ENCODE peak calls at places on chromosomes 4 and X, in nine cellular contexts. G, T, D, C, I, Z, M, N and B are unnamed samples. For H3K4me1, the result is how much of the 10 kb centered on the place peaks cover.

GRCh38 chr4:33160126-33160525 is 2440.0 kb downstream of the PCDH7 start:
- DNase-seq in T (no peak), D (no peak), N (no peak), C (peak), Z (peak), G (peak), I (no peak), M (no peak), B (peak)

GRCh38 chr4:4420421-4420820 is 33.5 kb downstream of the NSG1 start:
- DNase-seq in D (no peak), C (no peak), M (no peak), I (peak), Z (no peak), G (no peak), N (no peak), T (no peak), B (no peak)

GRCh38 chr4:108744307-108744706 is 18.5 kb downstream of the ETNPPL start:
- DNase-seq in C (no peak), D (no peak), T (no peak), M (no peak), Z (no peak), N (no peak), G (no peak), I (no peak), B (no peak)

GRCh38 chr4:7415927-7416686 is 18.6 kb downstream of the PSAPL1 start:
- DNase-seq in D (no peak), G (no peak), N (no peak), M (no peak), T (no peak), C (no peak), I (peak), Z (no peak), B (no peak)

GRCh38 chr4:3460926-3461325 is 2.2 kb upstream of the DOK7 start:
- DNase-seq in I (no peak), C (no peak), T (no peak), G (no peak), D (peak), M (no peak), N (peak), Z (no peak), B (no peak)

GRCh38 chr4:164931551-164932324 is 45.7 kb downstream of the TRIM61 start:
- DNase-seq in C (no peak), D (no peak), Z (no peak), G (no peak), T (no peak), M (no peak), I (no peak), N (no peak), B (no peak)

GRCh38 chrX:73849054-73849453 is 286.1 kb downstream of the CHIC1 start:
- DNase-seq in M (no peak), T (no peak), N (no peak), C (no peak), Z (no peak), D (no peak), I (no peak), G (no peak), B (no peak)

GRCh38 chr4:95155759-95156451 is 392.9 kb downstream of the UNC5C start:
- DNase-seq in G (peak), C (peak), N (no peak), D (no peak), M (no peak), Z (peak), I (no peak), T (no peak), B (no peak)

GRCh38 chr4:149881744-149882143 is 66.1 kb upstream of the IQCM start:
- DNase-seq in D (no peak), Z (no peak), C (no peak), T (no peak), N (no peak), G (no peak), I (no peak), M (no peak), B (no peak)

GRCh38 chr4:83285022-83285387 is 407 bp upstream of the COQ2 start:
- DNase-seq in I (peak), N (no peak), Z (peak), D (no peak), G (peak), T (no peak), M (no peak), C (peak), B (no peak)

GRCh38 chr4:20506827-20507226 is 193.4 kb upstream of the PACRGL start:
- DNase-seq in I (no peak), N (no peak), G (peak), C (no peak), M (no peak), D (no peak), T (no peak), Z (no peak), B (no peak)

GRCh38 chr4:54268151-54268550 is 39.1 kb downstream of the PDGFRA start:
- DNase-seq in D (no peak), C (no peak), T (no peak), Z (no peak), M (no peak), N (no peak), G (peak), I (no peak), B (no peak)

GRCh38 chr4:122898370-122899150 is 23.8 kb downstream of the NUDT6 start:
- DNase-seq in T (no peak), D (no peak), N (no peak), M (no peak), Z (no peak), C (no peak), I (peak), G (peak), B (no peak)

GRCh38 chrX:18558799-18559198 is 113.1 kb downstream of the RS1 start:
- DNase-seq in I (no peak), T (no peak), C (no peak), G (no peak), Z (no peak), N (no peak), M (no peak), D (no peak), B (no peak)

GRCh38 chr4:152591361-152591760 is 55.5 kb upstream of the FBXW7 start:
- DNase-seq in N (peak), T (peak), G (peak), C (peak), M (no peak), I (no peak), Z (no peak), D (peak), B (no peak)

GRCh38 chr4:74486905-74487304 is 42.0 kb downstream of the AREG start:
- DNase-seq in D (no peak), M (no peak), T (no peak), I (no peak), C (no peak), G (no peak), N (no peak), Z (no peak), B (no peak)

GRCh38 chr4:82704156-82704555 is 94.4 kb downstream of the SCD5 start:
- DNase-seq in N (no peak), C (no peak), I (no peak), G (no peak), T (no peak), Z (no peak), M (no peak), D (no peak), B (no peak)

GRCh38 chrX:65706041-65706828 is 38.8 kb downstream of the MSN start:
- DNase-seq in G (peak), C (no peak), I (peak), D (no peak), M (no peak), N (peak), Z (no peak), T (no peak), B (no peak)

GRCh38 chr4:151012836-151013235 is 2.2 kb downstream of the LRBA start:
- DNase-seq in G (no peak), D (peak), C (peak), M (no peak), N (no peak), I (no peak), T (no peak), Z (no peak), B (no peak)

GRCh38 chrX:30215357-30215843 is at the start of gene MAGEB2:
- DNase-seq in G (no peak), C (peak), D (no peak), Z (no peak), T (no peak), I (no peak), N (no peak), M (no peak), B (no peak)

GRCh38 chr4:121462660-121463261 is 81.9 kb upstream of the QRFPR start:
- DNase-seq in T (no peak), Z (peak), I (no peak), M (no peak), N (no peak), D (no peak), C (peak), G (peak), B (peak)

GRCh38 chr4:96913437-96914075 is 1073.7 kb downstream of the PDHA2 start:
- DNase-seq in D (no peak), I (no peak), N (no peak), M (no peak), C (no peak), G (no peak), T (no peak), Z (no peak), B (no peak)

GRCh38 chr4:182778222-182778982 is 138.8 kb downstream of the DCTD start:
- DNase-seq in Z (no peak), I (no peak), D (no peak), C (no peak), N (no peak), M (no peak), G (no peak), T (no peak), B (no peak)

GRCh38 chr4:156971168-156971601 is 414 bp downstream of the PDGFC start:
- DNase-seq in T (no peak), D (no peak), G (no peak), Z (no peak), N (peak), I (peak), M (no peak), C (peak), B (no peak)

GRCh38 chr4:184329235-184330007 is 111.7 kb upstream of the ENPP6 start:
- DNase-seq in G (no peak), T (no peak), M (no peak), D (no peak), I (no peak), N (no peak), Z (no peak), C (no peak), B (no peak)

GRCh38 chr4:88585908-88586307 is 6.4 kb upstream of the HERC3 start:
- DNase-seq in C (no peak), Z (no peak), I (no peak), D (no peak), N (no peak), M (no peak), T (no peak), G (no peak), B (no peak)

GRCh38 chrX:10429908-10430307 is 190.5 kb downstream of the MID1 start:
- DNase-seq in C (no peak), Z (no peak), T (no peak), N (no peak), D (no peak), G (no peak), I (no peak), M (no peak), B (no peak)
- H3K4me1 ChIP-seq in C (under half), Z (under half), T (under half), N (under half), D (under half), G (under half), I (under half), M (under half), B (under half)

GRCh38 chr4:128289523-128290158 is 2.0 kb upstream of the PGRMC2 start:
- DNase-seq in I (no peak), C (no peak), M (no peak), N (no peak), Z (no peak), T (no peak), G (no peak), D (no peak), B (no peak)
- H3K4me3 ChIP-seq in I (no peak), C (peak), M (no peak), N (no peak), Z (no peak), T (no peak), G (no peak), D (no peak), B (no peak)

GRCh38 chr4:169619958-169620845 is at the start of gene CLCN3:
- DNase-seq in I (peak), D (peak), G (peak), T (peak), Z (peak), C (peak), N (peak), M (peak), B (peak)

GRCh38 chr4:169617306-169617705 is 3.1 kb upstream of the CLCN3 start:
- DNase-seq in G (no peak), I (no peak), D (no peak), N (no peak), Z (no peak), C (no peak), T (no peak), M (no peak), B (no peak)

GRCh38 chr4:169619518-169619957 is 840 bp upstream of the CLCN3 start:
- DNase-seq in N (no peak), D (no peak), M (no peak), C (peak), T (no peak), Z (peak), I (no peak), G (peak), B (no peak)

GRCh38 chr4:169618986-169619385 is 1.4 kb upstream of the CLCN3 start:
- DNase-seq in T (no peak), G (no peak), I (no peak), Z (no peak), C (no peak), M (no peak), D (no peak), N (no peak), B (no peak)

GRCh38 chr4:169618286-169618685 is 2.1 kb upstream of the CLCN3 start:
- DNase-seq in G (no peak), N (no peak), M (no peak), T (no peak), C (no peak), Z (no peak), I (no peak), D (no peak), B (no peak)
- H3K27ac ChIP-seq in G (no peak), N (no peak), M (no peak), T (no peak), C (no peak), Z (no peak), I (no peak), D (no peak), B (no peak)

GRCh38 chrX:134669378-134670098 is 11.3 kb upstream of the PLAC1 start:
- DNase-seq in D (no peak), N (peak), Z (no peak), I (peak), T (no peak), G (peak), M (no peak), C (no peak), B (no peak)

GRCh38 chrX:134670241-134670811 is 12.1 kb upstream of the PLAC1 start:
- DNase-seq in N (peak), C (peak), T (no peak), M (no peak), I (no peak), Z (no peak), D (no peak), G (peak), B (no peak)

GRCh38 chrX:134673123-134673522 is 14.9 kb upstream of the PLAC1 start:
- DNase-seq in M (no peak), Z (no peak), C (no peak), T (no peak), G (no peak), N (no peak), D (no peak), I (no peak), B (no peak)

GRCh38 chrX:134672101-134672500 is 13.8 kb upstream of the PLAC1 start:
- DNase-seq in G (no peak), I (no peak), D (no peak), C (no peak), N (no peak), T (no peak), M (no peak), Z (no peak), B (no peak)

DNA sequence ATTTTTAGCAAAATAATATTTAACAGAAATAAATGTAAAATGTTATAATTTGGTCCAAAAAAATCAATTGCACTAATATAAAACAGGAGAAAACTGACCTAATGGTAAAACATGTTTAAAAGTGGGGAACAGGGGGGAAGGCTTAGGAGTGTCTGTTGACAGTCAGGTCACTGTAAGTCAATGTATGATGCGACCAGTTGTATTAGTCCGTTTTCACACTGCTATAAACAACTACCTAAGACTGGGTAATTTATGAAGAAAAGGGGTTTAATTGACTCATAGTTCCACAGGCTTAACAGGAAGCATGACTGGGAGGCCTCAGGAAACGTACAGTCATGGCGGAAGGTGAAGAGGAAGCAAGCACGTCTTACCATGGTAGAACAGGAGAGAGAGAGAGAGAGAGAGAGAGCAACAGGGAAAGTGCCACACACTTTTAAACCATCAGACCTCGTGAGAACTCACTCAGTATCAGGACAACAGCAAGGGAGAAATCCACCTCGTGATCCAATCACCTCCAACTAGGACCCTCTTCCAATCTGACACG is 13.0 kb upstream of the PLAC1 start:
- DNase-seq in C (no peak), Z (no peak), D (no peak), G (no peak), T (no peak), N (no peak), I (no peak), M (no peak), B (no peak)
- H3K4me1 ChIP-seq in C (under half), Z (under half), D (under half), G (under half), T (under half), N (under half), I (under half), M (under half), B (under half)

GRCh38 chr4:16617416-16617815 is 281.0 kb downstream of the LDB2 start:
- DNase-seq in M (no peak), I (no peak), D (no peak), C (no peak), N (no peak), Z (no peak), T (no peak), G (peak), B (no peak)

DNA sequence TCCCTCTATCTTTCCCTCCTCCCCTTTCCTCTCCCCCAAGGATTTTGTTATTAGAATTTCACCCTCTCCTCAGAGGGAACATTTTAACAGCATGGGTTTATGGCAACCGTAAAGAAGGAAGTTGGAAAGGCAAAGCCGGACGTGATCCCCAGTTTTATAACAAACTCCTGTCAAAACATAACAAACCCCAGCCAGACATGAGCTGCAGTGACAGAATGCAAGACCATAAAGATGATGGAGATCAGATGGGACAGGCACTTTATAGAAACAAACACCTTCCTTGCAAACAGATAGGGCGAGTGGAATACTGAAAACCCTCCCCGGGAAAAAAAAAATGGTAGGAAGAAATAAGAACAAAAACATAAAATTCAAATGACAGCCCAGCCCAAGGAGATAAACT is 281.5 kb downstream of the LDB2 start:
- DNase-seq in M (no peak), C (no peak), T (no peak), G (peak), Z (no peak), N (no peak), D (no peak), I (no peak), B (no peak)
- H3K4me3 ChIP-seq in M (no peak), C (no peak), T (no peak), G (no peak), Z (no peak), N (no peak), D (no peak), I (no peak), B (no peak)

GRCh38 chrX:39733745-39734144 is 364.0 kb downstream of the BCOR start:
- DNase-seq in C (no peak), G (no peak), I (no peak), M (no peak), Z (no peak), N (no peak), T (no peak), D (no peak), B (no peak)
- H3K27ac ChIP-seq in C (no peak), G (no peak), I (no peak), M (no peak), Z (no peak), N (no peak), T (no peak), D (no peak), B (no peak)

DNA sequence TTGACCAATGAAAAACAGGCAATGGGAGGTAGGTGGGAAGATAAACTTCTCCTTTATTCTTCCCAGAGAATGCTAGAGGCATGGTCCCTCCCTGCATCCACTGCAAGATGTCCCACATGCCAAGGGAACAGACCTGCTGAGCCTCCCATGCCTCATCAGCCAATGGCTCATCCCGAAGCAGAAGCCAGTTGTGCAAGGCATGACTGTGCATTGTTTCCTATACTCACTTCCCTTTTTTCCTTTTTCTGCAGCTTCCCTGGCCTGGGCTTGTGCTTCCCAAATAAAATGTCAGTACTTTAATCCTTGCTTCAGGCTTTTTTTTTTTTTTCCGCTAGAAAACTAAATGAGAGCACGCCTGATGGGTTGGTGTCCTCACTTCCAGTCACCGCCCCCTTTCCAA is 239.1 kb upstream of the JADE1 start:
- DNase-seq in D (no peak), T (peak), C (no peak), M (peak), N (peak), Z (no peak), G (peak), I (peak), B (no peak)
- H3K4me1 ChIP-seq in D (under half), T (under half), C (under half), M (under half), N (under half), Z (under half), G (under half), I (under half), B (under half)

GRCh38 chrX:150365051-150365952 is 2.2 kb downstream of the MAMLD1 start:
- DNase-seq in G (peak), M (no peak), Z (peak), T (peak), I (no peak), N (peak), C (peak), D (peak), B (no peak)

GRCh38 chrX:150364347-150365050 is 1.4 kb downstream of the MAMLD1 start:
- DNase-seq in M (no peak), C (peak), D (peak), T (peak), Z (no peak), N (peak), I (no peak), G (peak), B (no peak)

GRCh38 chrX:150361777-150362351 is 1.3 kb upstream of the MAMLD1 start:
- DNase-seq in N (peak), M (no peak), I (no peak), C (peak), G (no peak), T (no peak), Z (no peak), D (peak), B (no peak)

GRCh38 chrX:150362599-150363481 is at the start of gene MAMLD1:
- DNase-seq in D (peak), C (peak), Z (peak), N (peak), I (peak), M (no peak), G (peak), T (peak), B (no peak)

GRCh38 chrX:150363561-150364346 is 637 bp downstream of the MAMLD1 start:
- DNase-seq in D (peak), Z (no peak), I (no peak), M (no peak), C (peak), N (peak), T (peak), G (peak), B (no peak)
- H3K4me3 ChIP-seq in D (peak), Z (peak), I (peak), M (peak), C (peak), N (peak), T (peak), G (peak), B (peak)

GRCh38 chr4:53132117-53132889 is 233.6 kb downstream of the SCFD2 start:
- DNase-seq in N (no peak), G (peak), M (no peak), T (no peak), Z (no peak), D (no peak), I (no peak), C (no peak), B (no peak)
- H3K27ac ChIP-seq in N (no peak), G (no peak), M (no peak), T (no peak), Z (no peak), D (no peak), I (peak), C (no peak), B (no peak)

GRCh38 chr4:102537280-102537679 is 36.1 kb downstream of the NFKB1 start:
- DNase-seq in C (no peak), N (no peak), I (no peak), M (no peak), Z (no peak), G (peak), T (no peak), D (no peak), B (no peak)
- H3K4me1 ChIP-seq in C (under half), N (under half), I (under half), M (under half), Z (under half), G (under half), T (under half), D (under half), B (under half)